ENCODE peak calls at places on chromosomes 7 and 10, in nine cellular contexts. I, T, Z, U, E, S, L, O and D are unnamed samples.
A peak's percentile ranks its signal among the peaks of the same experiment; 100 is the strongest.

GRCh38 chr10:70781461-70782051 is 3.6 kb downstream of the TBATA start:
- DNase-seq in I (no peak), T (no peak), Z (no peak), U (no peak), E (no peak), S (no peak), L (no peak), O (no peak), D (no peak)

GRCh38 chr10:110919349-110919931 is at the start of gene SHOC2:
- DNase-seq in I (peak; percentile 70), T (no peak), Z (peak; percentile 100), U (peak; percentile 99), E (no peak), S (peak; percentile 100), L (peak; percentile 51), O (peak; percentile 100), D (peak; percentile 100)

GRCh38 chr10:62248465-62248864 is 20.2 kb downstream of the RTKN2 start:
- DNase-seq in I (peak; percentile 14), T (no peak), Z (no peak), U (no peak), E (no peak), S (no peak), L (peak; percentile 90), O (no peak), D (no peak)

GRCh38 chr7:155670521-155670920 is 26.1 kb downstream of the RBM33 start:
- DNase-seq in I (no peak), T (no peak), Z (no peak), U (no peak), E (no peak), S (no peak), L (no peak), O (peak; percentile 26), D (no peak)

GRCh38 chr10:93849605-93850004 is 44.2 kb upstream of the SLC35G1 start:
- DNase-seq in I (no peak), T (no peak), Z (no peak), U (no peak), E (no peak), S (no peak), L (no peak), O (no peak), D (no peak)

GRCh38 chr10:58220769-58221448 is 46.8 kb downstream of the IPMK start:
- DNase-seq in I (no peak), T (peak; percentile 55), Z (no peak), U (no peak), E (no peak), S (no peak), L (no peak), O (no peak), D (no peak)

GRCh38 chr7:129650056-129650758 is 38.7 kb downstream of the NRF1 start:
- DNase-seq in I (no peak), T (no peak), Z (no peak), U (no peak), E (no peak), S (no peak), L (peak; percentile 70), O (no peak), D (no peak)

GRCh38 chr7:108189733-108190388 is 59.7 kb upstream of the LAMB4 start:
- DNase-seq in I (peak; percentile 56), T (no peak), Z (no peak), U (no peak), E (no peak), S (no peak), L (no peak), O (no peak), D (no peak)

GRCh38 chr10:118032564-118032963 is 14.2 kb downstream of the RAB11FIP2 start:
- DNase-seq in I (no peak), T (no peak), Z (no peak), U (no peak), E (no peak), S (no peak), L (no peak), O (no peak), D (no peak)

GRCh38 chr10:52284416-52285013 is 29.6 kb upstream of the DKK1 start:
- DNase-seq in I (no peak), T (no peak), Z (no peak), U (no peak), E (no peak), S (no peak), L (no peak), O (no peak), D (no peak)

GRCh38 chr7:21300692-21301091 is 127.2 kb upstream of the SP4 start:
- DNase-seq in I (no peak), T (no peak), Z (no peak), U (no peak), E (no peak), S (no peak), L (peak; percentile 3), O (no peak), D (no peak)
- H3K27me3 ChIP-seq in I (no peaks in the 10 kb centered on the region), T (peaks cover 5% of the 10 kb centered on the region), Z (no peaks in the 10 kb centered on the region), U (peaks cover 25% of the 10 kb centered on the region), E (no peaks in the 10 kb centered on the region), S (no peaks in the 10 kb centered on the region), L (peaks cover 20% of the 10 kb centered on the region), O (no peaks in the 10 kb centered on the region), D (no peaks in the 10 kb centered on the region)

GRCh38 chr10:8053446-8054242 is 844 bp upstream of the GATA3 start:
- DNase-seq in I (peak; percentile 16), T (peak; percentile 89), Z (peak; percentile 91), U (peak; percentile 78), E (peak; percentile 35), S (no peak), L (peak; percentile 76), O (peak; percentile 93), D (peak; percentile 94)

GRCh38 chr10:8051109-8051781 is 3.2 kb upstream of the GATA3 start:
- DNase-seq in I (no peak), T (peak; percentile 63), Z (no peak), U (no peak), E (no peak), S (no peak), L (no peak), O (no peak), D (no peak)

GRCh38 chr10:8051851-8052257 is 2.6 kb upstream of the GATA3 start:
- DNase-seq in I (no peak), T (peak; percentile 66), Z (no peak), U (no peak), E (no peak), S (no peak), L (no peak), O (no peak), D (no peak)

GRCh38 chr10:8052970-8053445 is 1.5 kb upstream of the GATA3 start:
- DNase-seq in I (no peak), T (no peak), Z (no peak), U (no peak), E (no peak), S (no peak), L (no peak), O (no peak), D (no peak)

DNA sequence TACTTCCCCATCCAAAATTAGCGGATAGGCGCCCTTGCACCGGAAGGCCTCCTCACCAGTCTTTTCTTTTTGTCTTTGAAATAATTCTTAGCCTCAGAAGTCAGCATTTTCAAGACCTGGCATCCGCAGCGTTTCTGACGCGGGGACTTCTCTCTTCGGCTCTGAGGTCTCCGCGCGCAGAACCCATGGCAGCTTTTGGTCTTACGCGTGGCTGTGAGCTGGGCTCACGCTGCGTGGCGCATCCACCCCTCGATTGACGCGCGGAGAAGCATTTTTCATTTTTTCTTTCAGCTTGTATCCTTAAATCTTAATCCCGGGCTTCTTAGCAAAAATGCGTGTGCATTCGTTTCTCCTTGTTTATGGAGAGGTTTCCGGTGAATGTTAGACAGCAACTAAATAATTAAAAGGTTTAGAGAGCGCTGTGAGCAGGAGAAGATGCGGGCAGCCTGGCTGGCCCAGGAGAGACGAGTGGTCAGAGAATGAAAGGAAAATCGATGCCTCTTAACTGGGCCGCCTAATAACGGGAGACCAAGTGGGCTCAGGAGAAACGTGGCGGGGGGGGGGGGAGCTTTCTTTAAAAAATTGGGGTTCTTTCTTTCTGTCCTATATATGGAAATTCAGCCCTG is 2.0 kb upstream of the GATA3 start:
- DNase-seq in I (no peak), T (peak; percentile 53), Z (no peak), U (no peak), E (no peak), S (no peak), L (no peak), O (no peak), D (no peak)
- H3K27me3 ChIP-seq in I (peaks cover 18% of the 10 kb centered on the region), T (no peaks in the 10 kb centered on the region), Z (peaks cover 95% of the 10 kb centered on the region), U (peaks cover 100% of the 10 kb centered on the region), E (no peaks in the 10 kb centered on the region), S (peaks cover 90% of the 10 kb centered on the region), L (no peaks in the 10 kb centered on the region), O (peaks cover 51% of the 10 kb centered on the region), D (no peaks in the 10 kb centered on the region)

DNA sequence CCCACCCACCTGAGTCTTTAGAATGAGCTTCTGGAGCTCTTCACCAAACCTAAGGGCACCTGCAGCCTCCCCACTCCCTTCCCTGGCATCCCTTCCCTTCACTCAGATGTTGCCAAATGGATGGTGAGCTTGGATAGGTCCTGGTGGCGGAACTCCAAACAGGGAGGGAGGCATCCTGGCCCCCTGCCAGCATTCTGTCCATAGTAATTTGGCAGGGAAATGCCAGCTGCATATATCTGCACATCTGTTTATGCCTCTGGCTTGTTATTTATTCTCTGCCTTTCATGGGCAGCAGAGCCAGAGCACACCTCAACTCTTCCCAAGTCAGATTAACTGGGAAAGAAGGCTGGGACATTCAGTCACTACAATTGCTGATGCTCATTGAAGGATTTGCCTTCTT is 18.1 kb downstream of the KAZALD1 start:
- DNase-seq in I (no peak), T (no peak), Z (no peak), U (no peak), E (no peak), S (no peak), L (no peak), O (no peak), D (no peak)
- H3K27me3 ChIP-seq in I (peaks cover 57% of the 10 kb centered on the region), T (no peaks in the 10 kb centered on the region), Z (peaks cover 41% of the 10 kb centered on the region), U (peaks cover 100% of the 10 kb centered on the region), E (peaks cover 20% of the 10 kb centered on the region), S (peaks cover 19% of the 10 kb centered on the region), L (no peaks in the 10 kb centered on the region), O (no peaks in the 10 kb centered on the region), D (no peaks in the 10 kb centered on the region)

GRCh38 chr10:4307784-4308364 is 518.1 kb upstream of the AKR1E2 start:
- DNase-seq in I (no peak), T (no peak), Z (no peak), U (peak; percentile 26), E (no peak), S (no peak), L (no peak), O (peak; percentile 75), D (peak; percentile 85)

GRCh38 chr10:4315529-4315928 is 510.5 kb upstream of the AKR1E2 start:
- DNase-seq in I (no peak), T (no peak), Z (no peak), U (no peak), E (peak; percentile 27), S (no peak), L (no peak), O (no peak), D (peak; percentile 39)

GRCh38 chr10:4312046-4312835 is 513.8 kb upstream of the AKR1E2 start:
- DNase-seq in I (no peak), T (no peak), Z (no peak), U (no peak), E (no peak), S (no peak), L (peak; percentile 8), O (no peak), D (no peak)

GRCh38 chr10:4306871-4307270 is 519.1 kb upstream of the AKR1E2 start:
- DNase-seq in I (no peak), T (peak; percentile 69), Z (no peak), U (no peak), E (no peak), S (no peak), L (no peak), O (peak; percentile 16), D (no peak)

DNA sequence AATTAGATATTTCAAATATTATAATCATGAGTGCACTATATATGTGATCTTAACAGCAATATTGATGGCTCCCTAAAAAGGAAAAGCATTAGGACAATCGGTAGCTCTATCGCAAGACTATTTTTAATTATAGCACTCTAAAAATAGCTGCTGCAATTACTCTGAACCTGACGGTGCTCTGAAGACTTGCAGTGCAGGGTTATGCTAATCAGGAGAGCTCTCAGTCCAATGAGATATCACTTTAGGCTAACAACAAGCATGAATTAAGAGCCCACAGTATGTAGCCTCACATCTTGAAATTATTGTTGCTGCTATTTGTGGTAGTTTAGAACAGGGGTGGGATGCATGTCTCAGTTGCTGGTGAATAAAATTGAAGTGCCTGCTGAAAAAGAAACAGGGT is 515.9 kb upstream of the AKR1E2 start:
- DNase-seq in I (no peak), T (no peak), Z (no peak), U (no peak), E (no peak), S (no peak), L (no peak), O (no peak), D (no peak)
- H3K27me3 ChIP-seq in I (no peaks in the 10 kb centered on the region), T (no peaks in the 10 kb centered on the region), Z (no peaks in the 10 kb centered on the region), U (no peaks in the 10 kb centered on the region), E (no peaks in the 10 kb centered on the region), S (no peaks in the 10 kb centered on the region), L (no peaks in the 10 kb centered on the region), O (no peaks in the 10 kb centered on the region), D (no peaks in the 10 kb centered on the region)